ENCODE peak calls at places on chromosomes 4 and X, in eight cellular contexts. One of them, this sample, is unnamed.

GRCh38 chr4:143375326-143376073 is 38.8 kb downstream of the GAB1 start:
- DNase-seq in transverse colon: peak; percentile 43
- DNase-seq in HCT116: peak; percentile 6
- DNase-seq in NB4: peak; percentile 10
- DNase-seq in suprapubic skin: no peak
- DNase-seq in uterus: no peak
- DNase-seq in GM12878: no peak
- DNase-seq in GM12891: no peak
- DNase-seq in this sample: no peak

GRCh38 chr4:77579406-77580076 is 26.1 kb upstream of the CXCL13 start:
- DNase-seq in transverse colon: no peak
- DNase-seq in HCT116: peak; percentile 39
- DNase-seq in NB4: no peak
- DNase-seq in suprapubic skin: no peak
- DNase-seq in uterus: no peak
- DNase-seq in GM12878: no peak
- DNase-seq in GM12891: no peak
- DNase-seq in this sample: peak; percentile 38

GRCh38 chr4:76886214-76886613 is 11.7 kb downstream of the SOWAHB start:
- DNase-seq in transverse colon: no peak
- DNase-seq in HCT116: no peak
- DNase-seq in NB4: no peak
- DNase-seq in suprapubic skin: no peak
- DNase-seq in uterus: no peak
- DNase-seq in GM12878: no peak
- DNase-seq in GM12891: no peak
- DNase-seq in this sample: no peak

GRCh38 chr4:153393397-153393796 is 48.9 kb downstream of the MND1 start:
- DNase-seq in transverse colon: no peak
- DNase-seq in HCT116: no peak
- DNase-seq in NB4: no peak
- DNase-seq in suprapubic skin: no peak
- DNase-seq in uterus: peak; percentile 24
- DNase-seq in GM12878: no peak
- DNase-seq in GM12891: no peak
- DNase-seq in this sample: no peak

GRCh38 chr4:48944659-48945290 is 38.2 kb upstream of the OCIAD2 start:
- DNase-seq in transverse colon: peak; percentile 22
- DNase-seq in HCT116: no peak
- DNase-seq in NB4: peak; percentile 69
- DNase-seq in suprapubic skin: no peak
- DNase-seq in uterus: no peak
- DNase-seq in GM12878: no peak
- DNase-seq in GM12891: no peak
- DNase-seq in this sample: no peak

GRCh38 chr4:3859571-3859970 is 93.4 kb downstream of the ADRA2C start:
- DNase-seq in transverse colon: no peak
- DNase-seq in HCT116: no peak
- DNase-seq in NB4: no peak
- DNase-seq in suprapubic skin: no peak
- DNase-seq in uterus: no peak
- DNase-seq in GM12878: no peak
- DNase-seq in GM12891: no peak
- DNase-seq in this sample: no peak

GRCh38 chr4:172962564-172963353 is 205.9 kb upstream of the GALNT7 start:
- DNase-seq in transverse colon: peak; percentile 67
- DNase-seq in HCT116: no peak
- DNase-seq in NB4: no peak
- DNase-seq in suprapubic skin: no peak
- DNase-seq in uterus: peak; percentile 41
- DNase-seq in GM12878: no peak
- DNase-seq in GM12891: no peak
- DNase-seq in this sample: no peak

GRCh38 chr4:39467470-39467869 is 8.6 kb downstream of the LIAS start:
- DNase-seq in transverse colon: no peak
- DNase-seq in HCT116: no peak
- DNase-seq in NB4: no peak
- DNase-seq in suprapubic skin: no peak
- DNase-seq in uterus: no peak
- DNase-seq in GM12878: no peak
- DNase-seq in GM12891: no peak
- DNase-seq in this sample: no peak

GRCh38 chr4:182492456-182492855 is 249.3 kb downstream of the TENM3 start:
- DNase-seq in transverse colon: no peak
- DNase-seq in HCT116: no peak
- DNase-seq in NB4: no peak
- DNase-seq in suprapubic skin: no peak
- DNase-seq in uterus: no peak
- DNase-seq in GM12878: no peak
- DNase-seq in GM12891: no peak
- DNase-seq in this sample: no peak

GRCh38 chr4:105895609-105896460 is 564 bp downstream of the NPNT start:
- DNase-seq in transverse colon: peak; percentile 52
- DNase-seq in HCT116: no peak
- DNase-seq in NB4: no peak
- DNase-seq in suprapubic skin: peak; percentile 62
- DNase-seq in uterus: peak; percentile 19
- DNase-seq in GM12878: no peak
- DNase-seq in GM12891: peak; percentile 17
- DNase-seq in this sample: no peak

GRCh38 chrX:3545901-3546300 is 167.5 kb downstream of the PRKX start:
- DNase-seq in transverse colon: no peak
- DNase-seq in HCT116: no peak
- DNase-seq in NB4: no peak
- DNase-seq in suprapubic skin: no peak
- DNase-seq in uterus: no peak
- DNase-seq in GM12878: no peak
- DNase-seq in GM12891: no peak
- DNase-seq in this sample: no peak

GRCh38 chr4:126583509-126583908 is 1049.2 kb upstream of the INTU start:
- DNase-seq in transverse colon: no peak
- DNase-seq in HCT116: peak; percentile 26
- DNase-seq in NB4: peak; percentile 31
- DNase-seq in suprapubic skin: no peak
- DNase-seq in uterus: no peak
- DNase-seq in GM12878: no peak
- DNase-seq in GM12891: no peak
- DNase-seq in this sample: no peak

GRCh38 chr4:110344165-110344564 is 131.8 kb upstream of the ENPEP start:
- DNase-seq in transverse colon: peak; percentile 16
- DNase-seq in HCT116: peak; percentile 3
- DNase-seq in NB4: peak; percentile 7
- DNase-seq in suprapubic skin: no peak
- DNase-seq in uterus: no peak
- DNase-seq in GM12878: no peak
- DNase-seq in GM12891: no peak
- DNase-seq in this sample: no peak

GRCh38 chr4:63901311-63901710 is 507.9 kb downstream of the TECRL start:
- DNase-seq in transverse colon: no peak
- DNase-seq in HCT116: no peak
- DNase-seq in NB4: no peak
- DNase-seq in suprapubic skin: no peak
- DNase-seq in uterus: no peak
- DNase-seq in GM12878: no peak
- DNase-seq in GM12891: no peak
- DNase-seq in this sample: no peak

GRCh38 chrX:39931554-39932282 is 166.0 kb downstream of the BCOR start:
- DNase-seq in transverse colon: no peak
- DNase-seq in HCT116: no peak
- DNase-seq in NB4: no peak
- DNase-seq in suprapubic skin: no peak
- DNase-seq in uterus: no peak
- DNase-seq in GM12878: no peak
- DNase-seq in GM12891: no peak
- DNase-seq in this sample: no peak

GRCh38 chr4:83536649-83537352 is 893 bp downstream of the GPAT3 start:
- DNase-seq in transverse colon: peak; percentile 14
- DNase-seq in HCT116: no peak
- DNase-seq in NB4: no peak
- DNase-seq in suprapubic skin: no peak
- DNase-seq in uterus: no peak
- DNase-seq in GM12878: no peak
- DNase-seq in GM12891: no peak
- DNase-seq in this sample: no peak

GRCh38 chr4:18689308-18689915 is 667.9 kb upstream of the LCORL start:
- DNase-seq in transverse colon: peak; percentile 68
- DNase-seq in HCT116: peak; percentile 44
- DNase-seq in NB4: peak; percentile 69
- DNase-seq in suprapubic skin: no peak
- DNase-seq in uterus: peak; percentile 21
- DNase-seq in GM12878: no peak
- DNase-seq in GM12891: peak; percentile 5
- DNase-seq in this sample: no peak

GRCh38 chr4:110823251-110823650 is 200.4 kb upstream of the PITX2 start:
- DNase-seq in transverse colon: no peak
- DNase-seq in HCT116: no peak
- DNase-seq in NB4: peak; percentile 56
- DNase-seq in suprapubic skin: no peak
- DNase-seq in uterus: no peak
- DNase-seq in GM12878: no peak
- DNase-seq in GM12891: no peak
- DNase-seq in this sample: no peak

GRCh38 chrX:48911407-48912182 is at the start of gene SLC35A2:
- DNase-seq in transverse colon: peak; percentile 89
- DNase-seq in HCT116: peak; percentile 77
- DNase-seq in NB4: peak; percentile 75
- DNase-seq in suprapubic skin: peak; percentile 89
- DNase-seq in uterus: peak; percentile 74
- DNase-seq in GM12878: no peak
- DNase-seq in GM12891: peak; percentile 72
- DNase-seq in this sample: no peak

GRCh38 chrX:69287025-69287540 is 121.8 kb upstream of the PJA1 start:
- DNase-seq in transverse colon: no peak
- DNase-seq in HCT116: no peak
- DNase-seq in NB4: no peak
- DNase-seq in suprapubic skin: no peak
- DNase-seq in uterus: no peak
- DNase-seq in GM12878: no peak
- DNase-seq in GM12891: no peak
- DNase-seq in this sample: no peak

GRCh38 chrX:7927259-7928167 is at the start of gene PNPLA4:
- DNase-seq in transverse colon: peak; percentile 93
- DNase-seq in HCT116: peak; percentile 72
- DNase-seq in NB4: peak; percentile 91
- DNase-seq in suprapubic skin: peak; percentile 84
- DNase-seq in uterus: peak; percentile 71
- DNase-seq in GM12878: peak; percentile 86
- DNase-seq in GM12891: peak; percentile 56
- DNase-seq in this sample: peak; percentile 23
- TF ChIP-seq POLR2A in transverse colon: peak; percentile 76
- TF ChIP-seq POLR2A in HCT116: peak; percentile 73
- TF ChIP-seq POLR2A in NB4: peak; percentile 64
- TF ChIP-seq POLR2A in suprapubic skin: no peak
- TF ChIP-seq POLR2A in uterus: peak; percentile 33
- TF ChIP-seq POLR2A in GM12878: peak; percentile 90
- TF ChIP-seq POLR2A in GM12891: peak; percentile 86
- TF ChIP-seq POLR2A in this sample: peak; percentile 57

GRCh38 chr4:175308236-175308635 is 390.1 kb downstream of the ADAM29 start:
- DNase-seq in transverse colon: no peak
- DNase-seq in HCT116: peak; percentile 15
- DNase-seq in NB4: no peak
- DNase-seq in suprapubic skin: no peak
- DNase-seq in uterus: no peak
- DNase-seq in GM12878: no peak
- DNase-seq in GM12891: no peak
- DNase-seq in this sample: no peak
- TF ChIP-seq POLR2A in transverse colon: no peak
- TF ChIP-seq POLR2A in HCT116: no peak
- TF ChIP-seq POLR2A in NB4: no peak
- TF ChIP-seq POLR2A in suprapubic skin: no peak
- TF ChIP-seq POLR2A in uterus: no peak
- TF ChIP-seq POLR2A in GM12878: no peak
- TF ChIP-seq POLR2A in GM12891: no peak
- TF ChIP-seq POLR2A in this sample: no peak

DNA sequence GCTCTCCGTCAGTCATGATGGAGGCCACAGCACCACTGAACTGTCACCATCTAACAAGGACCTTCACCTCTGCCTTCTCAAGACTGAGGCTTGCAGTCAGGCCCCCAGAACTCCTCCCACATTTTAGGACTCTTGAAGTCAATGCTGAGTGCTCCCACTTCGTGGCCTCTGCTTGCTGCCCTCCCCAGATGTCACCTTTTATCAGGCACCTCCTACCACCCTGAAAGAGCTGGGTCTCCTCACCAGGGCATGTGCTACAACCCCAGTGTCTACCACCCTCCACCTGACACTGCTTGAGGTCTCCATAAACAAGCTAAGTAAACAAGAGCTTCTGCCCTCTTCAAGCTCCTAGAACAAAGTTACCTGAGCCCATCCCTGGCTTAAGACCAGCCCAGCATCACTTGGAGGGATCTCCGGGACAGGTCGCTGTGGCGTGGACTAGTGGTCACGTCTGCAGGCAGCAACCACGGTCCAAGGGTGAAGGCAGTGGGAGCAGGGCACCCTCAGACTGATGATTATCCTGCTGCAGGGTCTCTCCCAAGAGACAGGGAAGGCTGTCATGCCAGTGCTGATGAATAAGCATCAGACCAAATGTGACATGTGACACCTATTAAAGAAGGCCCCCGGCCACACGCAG is 7.7 kb upstream of the FAM53A start:
- DNase-seq in transverse colon: no peak
- DNase-seq in HCT116: no peak
- DNase-seq in NB4: no peak
- DNase-seq in suprapubic skin: no peak
- DNase-seq in uterus: no peak
- DNase-seq in GM12878: no peak
- DNase-seq in GM12891: no peak
- DNase-seq in this sample: no peak
- TF ChIP-seq POLR2A in transverse colon: no peak
- TF ChIP-seq POLR2A in HCT116: no peak
- TF ChIP-seq POLR2A in NB4: no peak
- TF ChIP-seq POLR2A in suprapubic skin: no peak
- TF ChIP-seq POLR2A in uterus: no peak
- TF ChIP-seq POLR2A in GM12878: peak; percentile 49
- TF ChIP-seq POLR2A in GM12891: no peak
- TF ChIP-seq POLR2A in this sample: no peak

DNA sequence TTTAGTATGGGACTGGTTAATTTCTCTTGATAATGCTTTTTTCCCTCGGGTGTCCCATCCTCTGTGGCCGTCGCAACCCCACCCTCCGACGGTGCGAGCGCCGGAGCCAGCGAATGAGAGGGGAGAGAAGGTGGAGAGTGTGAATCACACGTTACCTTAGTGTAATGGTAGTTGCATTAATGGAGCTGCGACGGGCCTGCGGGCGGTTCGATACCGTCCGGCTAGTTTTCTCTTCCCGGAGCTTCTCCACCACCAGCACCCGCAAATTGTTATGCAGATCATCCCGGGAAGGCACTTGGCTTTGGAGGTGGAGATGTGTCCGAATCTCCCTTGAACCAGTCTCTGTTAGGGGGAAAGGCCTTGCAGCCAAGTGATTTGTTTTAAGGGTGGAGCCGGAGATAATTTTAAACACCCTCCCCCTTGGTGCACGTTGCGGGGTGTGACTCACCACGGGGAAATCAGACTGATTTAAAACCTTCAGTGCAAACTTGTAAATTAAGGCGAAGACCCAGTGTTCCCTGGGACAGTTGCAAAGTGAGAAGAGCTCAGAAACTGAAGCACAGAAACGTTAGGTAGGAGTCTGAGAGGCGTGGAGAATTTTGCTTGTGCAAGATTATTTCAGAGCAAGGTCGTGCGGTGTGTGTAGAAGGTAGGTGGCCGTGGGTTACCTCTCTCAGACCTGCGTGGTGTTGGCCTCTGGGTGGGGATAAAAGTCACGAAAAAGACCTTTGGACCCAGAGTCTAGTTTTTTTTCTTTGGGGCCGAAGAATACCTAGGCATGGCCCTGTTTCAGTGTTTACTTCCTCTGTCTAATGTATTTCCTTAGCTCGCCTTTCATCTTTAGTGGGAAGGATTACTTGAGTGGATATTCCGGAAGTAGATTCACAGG is 1.3 kb downstream of the AFF1 start:
- DNase-seq in transverse colon: peak; percentile 87
- DNase-seq in HCT116: peak; percentile 78
- DNase-seq in NB4: peak; percentile 91
- DNase-seq in suprapubic skin: peak; percentile 84
- DNase-seq in uterus: peak; percentile 76
- DNase-seq in GM12878: peak; percentile 88
- DNase-seq in GM12891: peak; percentile 46
- DNase-seq in this sample: peak; percentile 35
- TF ChIP-seq POLR2A in transverse colon: peak; percentile 79
- TF ChIP-seq POLR2A in HCT116: no peak
- TF ChIP-seq POLR2A in NB4: no peak
- TF ChIP-seq POLR2A in suprapubic skin: peak; percentile 23
- TF ChIP-seq POLR2A in uterus: peak; percentile 50
- TF ChIP-seq POLR2A in GM12878: peak; percentile 65
- TF ChIP-seq POLR2A in GM12891: peak; percentile 74
- TF ChIP-seq POLR2A in this sample: peak; percentile 27